ENCODE peak calls at places on chromosomes 13 and 19, in four cellular contexts. One of them, this sample, is unnamed.
A peak's percentile ranks its signal among the peaks of the same experiment; 100 is the strongest.

GRCh38 chr19:3114811-3115210 is 20.6 kb downstream of the GNA11 start:
- DNase-seq in Calu3: no peak
- DNase-seq in AG04449: no peak
- DNase-seq in kidney epithelial cell: no peak
- DNase-seq in this sample: no peak

GRCh38 chr13:48142437-48142836 is 47.5 kb upstream of the MED4 start:
- DNase-seq in AG04449: no peak
- DNase-seq in Calu3: no peak
- DNase-seq in kidney epithelial cell: no peak
- DNase-seq in this sample: no peak

GRCh38 chr13:50126378-50127016 is 111.3 kb downstream of the KCNRG start:
- DNase-seq in AG04449: no peak
- DNase-seq in kidney epithelial cell: no peak
- DNase-seq in Calu3: no peak
- DNase-seq in this sample: no peak

GRCh38 chr13:37074703-37075102 is 15.2 kb upstream of the SUPT20H start:
- DNase-seq in AG04449: no peak
- DNase-seq in kidney epithelial cell: peak; percentile 7
- DNase-seq in Calu3: no peak
- DNase-seq in this sample: peak; percentile 41

GRCh38 chr13:40406405-40407138 is 259.9 kb downstream of the FOXO1 start:
- DNase-seq in Calu3: no peak
- DNase-seq in kidney epithelial cell: no peak
- DNase-seq in AG04449: peak; percentile 46
- DNase-seq in this sample: peak; percentile 86

GRCh38 chr13:26529441-26529840 is 28.0 kb upstream of the WASF3 start:
- DNase-seq in kidney epithelial cell: peak; percentile 23
- DNase-seq in Calu3: peak; percentile 32
- DNase-seq in AG04449: peak; percentile 1
- DNase-seq in this sample: peak; percentile 41

GRCh38 chr13:26048745-26049144 is 3.1 kb downstream of the SHISA2 start:
- DNase-seq in kidney epithelial cell: no peak
- DNase-seq in Calu3: no peak
- DNase-seq in AG04449: no peak
- DNase-seq in this sample: no peak

GRCh38 chr19:47429140-47429793 is 9.9 kb upstream of the MEIS3 start:
- DNase-seq in AG04449: no peak
- DNase-seq in Calu3: no peak
- DNase-seq in kidney epithelial cell: no peak
- DNase-seq in this sample: no peak

GRCh38 chr19:7645159-7645558 is 8.2 kb downstream of the STXBP2 start:
- DNase-seq in kidney epithelial cell: no peak
- DNase-seq in AG04449: no peak
- DNase-seq in Calu3: no peak
- DNase-seq in this sample: no peak

GRCh38 chr13:49308104-49308875 is 60.6 kb downstream of the CDADC1 start:
- DNase-seq in kidney epithelial cell: no peak
- DNase-seq in AG04449: no peak
- DNase-seq in Calu3: no peak
- DNase-seq in this sample: no peak

GRCh38 chr13:32314271-32314967 is 744 bp downstream of the ZAR1L start:
- DNase-seq in AG04449: no peak
- DNase-seq in kidney epithelial cell: no peak
- DNase-seq in Calu3: no peak
- DNase-seq in this sample: no peak

GRCh38 chr13:73216381-73216831 is 157.6 kb downstream of the KLF5 start:
- DNase-seq in Calu3: no peak
- DNase-seq in kidney epithelial cell: no peak
- DNase-seq in AG04449: peak; percentile 86
- DNase-seq in this sample: no peak

GRCh38 chr19:6613711-6614110 is 22.8 kb upstream of the CD70 start:
- DNase-seq in AG04449: no peak
- DNase-seq in kidney epithelial cell: no peak
- DNase-seq in Calu3: no peak
- DNase-seq in this sample: no peak

GRCh38 chr19:42140125-42140754 is 8.0 kb upstream of the POU2F2 start:
- DNase-seq in kidney epithelial cell: peak; percentile 25
- DNase-seq in AG04449: no peak
- DNase-seq in Calu3: no peak
- DNase-seq in this sample: peak; percentile 45

GRCh38 chr13:78176880-78177279 is 258.2 kb upstream of the EDNRB start:
- DNase-seq in kidney epithelial cell: no peak
- DNase-seq in AG04449: no peak
- DNase-seq in Calu3: no peak
- DNase-seq in this sample: no peak

GRCh38 chr19:10289836-10290438 is at the start of gene ICAM5:
- DNase-seq in Calu3: no peak
- DNase-seq in kidney epithelial cell: no peak
- DNase-seq in AG04449: no peak
- DNase-seq in this sample: peak; percentile 49

GRCh38 chr13:67204731-67205130 is 25.4 kb downstream of the PCDH9 start:
- DNase-seq in kidney epithelial cell: no peak
- DNase-seq in Calu3: no peak
- DNase-seq in AG04449: no peak
- DNase-seq in this sample: no peak

GRCh38 chr13:51266642-51267041 is 44.4 kb downstream of the FAM124A start:
- DNase-seq in Calu3: no peak
- DNase-seq in kidney epithelial cell: no peak
- DNase-seq in AG04449: no peak
- DNase-seq in this sample: no peak

GRCh38 chr13:114047358-114047881 is 73.5 kb upstream of the C13orf46 start:
- DNase-seq in AG04449: no peak
- DNase-seq in Calu3: no peak
- DNase-seq in kidney epithelial cell: peak; percentile 70
- DNase-seq in this sample: no peak

GRCh38 chr19:49132974-49133609 is 13.7 kb downstream of the PPFIA3 start:
- DNase-seq in kidney epithelial cell: no peak
- DNase-seq in Calu3: no peak
- DNase-seq in AG04449: no peak
- DNase-seq in this sample: no peak

GRCh38 chr19:22144394-22144793 is 52.4 kb downstream of the ZNF676 start:
- DNase-seq in kidney epithelial cell: no peak
- DNase-seq in AG04449: no peak
- DNase-seq in Calu3: no peak
- DNase-seq in this sample: no peak

GRCh38 chr19:36183455-36183741 is 31.1 kb downstream of the ZNF565 start:
- DNase-seq in Calu3: no peak
- DNase-seq in kidney epithelial cell: no peak
- DNase-seq in AG04449: no peak
- DNase-seq in this sample: no peak

GRCh38 chr19:33660426-33661160 is 38.8 kb downstream of the CHST8 start:
- DNase-seq in kidney epithelial cell: no peak
- DNase-seq in AG04449: no peak
- DNase-seq in Calu3: no peak
- DNase-seq in this sample: no peak

GRCh38 chr19:2246014-2246620 is 3.0 kb upstream of the AMH start:
- DNase-seq in AG04449: no peak
- DNase-seq in Calu3: no peak
- DNase-seq in kidney epithelial cell: no peak
- DNase-seq in this sample: no peak

GRCh38 chr19:52991484-52991883 is 22.2 kb upstream of the ERVV-1 start:
- DNase-seq in kidney epithelial cell: no peak
- DNase-seq in AG04449: no peak
- DNase-seq in Calu3: no peak
- DNase-seq in this sample: peak; percentile 78

GRCh38 chr19:52943134-52943883 is 19.4 kb downstream of the ZNF816 start:
- DNase-seq in kidney epithelial cell: no peak
- DNase-seq in Calu3: no peak
- DNase-seq in AG04449: no peak
- DNase-seq in this sample: no peak

GRCh38 chr13:74930402-74931165 is 551.4 kb downstream of the TBC1D4 start:
- DNase-seq in Calu3: no peak
- DNase-seq in kidney epithelial cell: peak; percentile 70
- DNase-seq in AG04449: peak; percentile 29
- DNase-seq in this sample: peak; percentile 71

GRCh38 chr13:27834095-27834494 is 41.8 kb downstream of the GSX1 start:
- DNase-seq in Calu3: no peak
- DNase-seq in kidney epithelial cell: no peak
- DNase-seq in AG04449: no peak
- DNase-seq in this sample: no peak

GRCh38 chr13:100787899-100788298 is 113.3 kb upstream of the TMTC4 start:
- DNase-seq in kidney epithelial cell: no peak
- DNase-seq in Calu3: no peak
- DNase-seq in AG04449: no peak
- DNase-seq in this sample: no peak

DNA sequence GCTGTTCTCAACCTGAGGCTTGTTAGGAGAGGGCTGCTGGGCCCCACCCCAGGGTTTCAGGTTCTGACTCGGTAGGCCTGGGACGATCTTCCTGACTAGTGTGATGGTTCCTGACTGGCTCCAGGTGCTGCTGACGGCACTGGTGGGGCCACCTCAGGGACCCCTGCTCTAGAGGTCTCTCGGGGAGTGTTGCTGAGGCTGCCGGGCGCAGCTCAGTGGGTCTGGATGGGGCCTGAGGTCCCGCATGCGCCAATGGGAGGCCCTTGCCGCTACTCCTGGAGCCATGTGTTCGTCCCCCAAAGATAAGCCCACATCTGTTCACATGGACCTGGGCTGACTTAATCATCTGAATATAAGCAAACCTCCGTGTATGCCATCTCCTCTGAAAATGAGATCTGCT is 133.0 kb downstream of the ATP11A start:
- DNase-seq in AG04449: no peak
- DNase-seq in Calu3: no peak
- DNase-seq in kidney epithelial cell: no peak
- DNase-seq in this sample: no peak
- TF ChIP-seq CTCF in AG04449: no peak
- TF ChIP-seq CTCF in Calu3: no peak
- TF ChIP-seq CTCF in kidney epithelial cell: no peak
- TF ChIP-seq CTCF in this sample: no peak

GRCh38 chr13:19959831-19960672 is 1.5 kb downstream of the ZMYM2 start:
- DNase-seq in kidney epithelial cell: peak; percentile 77
- DNase-seq in Calu3: peak; percentile 76
- DNase-seq in AG04449: peak; percentile 49
- DNase-seq in this sample: peak; percentile 91

GRCh38 chr13:19958119-19959111 is at the start of gene ZMYM2:
- DNase-seq in Calu3: peak; percentile 97
- DNase-seq in AG04449: peak; percentile 84
- DNase-seq in kidney epithelial cell: peak; percentile 63
- DNase-seq in this sample: peak; percentile 95

GRCh38 chr13:19957320-19958118 is 1.0 kb upstream of the ZMYM2 start:
- DNase-seq in Calu3: peak; percentile 59
- DNase-seq in AG04449: no peak
- DNase-seq in kidney epithelial cell: peak; percentile 14
- DNase-seq in this sample: peak; percentile 16

GRCh38 chr13:19960673-19961015 is 2.1 kb downstream of the ZMYM2 start:
- DNase-seq in AG04449: no peak
- DNase-seq in kidney epithelial cell: no peak
- DNase-seq in Calu3: no peak
- DNase-seq in this sample: no peak

DNA sequence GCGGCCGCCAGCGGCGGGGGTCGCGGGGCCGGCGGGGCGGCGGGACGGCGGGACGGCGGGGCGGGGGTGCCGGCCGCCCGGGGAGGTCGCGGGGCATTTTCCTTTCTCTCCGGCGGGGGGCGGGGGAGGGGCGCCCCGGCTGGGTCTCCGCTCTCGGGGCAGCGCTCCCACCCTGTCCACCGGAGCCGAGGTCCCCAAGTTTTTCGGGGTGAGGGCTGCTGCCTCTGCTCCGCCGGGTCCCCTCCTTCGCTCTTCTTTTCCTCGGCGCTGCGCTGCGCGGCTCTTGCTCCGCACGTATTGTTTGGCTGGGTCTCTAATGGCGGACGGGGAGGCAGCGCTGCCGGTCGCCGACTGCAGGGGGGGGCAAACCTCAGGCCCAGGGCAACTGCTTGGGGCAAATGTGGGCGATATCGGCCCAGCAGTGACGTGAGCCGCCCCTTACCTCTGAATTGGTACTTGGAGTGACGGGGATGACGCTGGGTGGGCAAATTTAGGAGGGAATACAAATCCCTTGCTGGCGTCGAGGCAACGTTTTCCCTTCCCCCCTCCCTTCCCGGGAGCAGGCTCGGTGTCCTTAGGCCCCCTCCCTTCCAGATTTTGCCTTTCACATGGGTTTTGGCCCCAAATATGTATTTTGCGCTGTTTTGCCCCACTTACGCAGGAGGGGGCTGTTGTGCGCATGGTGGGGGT is 759 bp downstream of the ZMYM2 start:
- DNase-seq in Calu3: peak; percentile 50
- DNase-seq in kidney epithelial cell: no peak
- DNase-seq in AG04449: no peak
- DNase-seq in this sample: peak; percentile 24
- TF ChIP-seq CTCF in Calu3: peak; percentile 9
- TF ChIP-seq CTCF in kidney epithelial cell: peak; percentile 24
- TF ChIP-seq CTCF in AG04449: peak; percentile 24
- TF ChIP-seq CTCF in this sample: no peak

GRCh38 chr13:106633321-106633720 is 65.4 kb upstream of the ARGLU1 start:
- DNase-seq in Calu3: no peak
- DNase-seq in AG04449: no peak
- DNase-seq in kidney epithelial cell: no peak
- DNase-seq in this sample: no peak
- TF ChIP-seq CTCF in Calu3: no peak
- TF ChIP-seq CTCF in AG04449: no peak
- TF ChIP-seq CTCF in kidney epithelial cell: no peak
- TF ChIP-seq CTCF in this sample: no peak

GRCh38 chr13:22740264-22740663 is 440.5 kb upstream of the SGCG start:
- DNase-seq in Calu3: no peak
- DNase-seq in kidney epithelial cell: no peak
- DNase-seq in AG04449: no peak
- DNase-seq in this sample: no peak
- TF ChIP-seq CTCF in Calu3: no peak
- TF ChIP-seq CTCF in kidney epithelial cell: peak; percentile 35
- TF ChIP-seq CTCF in AG04449: no peak
- TF ChIP-seq CTCF in this sample: no peak

DNA sequence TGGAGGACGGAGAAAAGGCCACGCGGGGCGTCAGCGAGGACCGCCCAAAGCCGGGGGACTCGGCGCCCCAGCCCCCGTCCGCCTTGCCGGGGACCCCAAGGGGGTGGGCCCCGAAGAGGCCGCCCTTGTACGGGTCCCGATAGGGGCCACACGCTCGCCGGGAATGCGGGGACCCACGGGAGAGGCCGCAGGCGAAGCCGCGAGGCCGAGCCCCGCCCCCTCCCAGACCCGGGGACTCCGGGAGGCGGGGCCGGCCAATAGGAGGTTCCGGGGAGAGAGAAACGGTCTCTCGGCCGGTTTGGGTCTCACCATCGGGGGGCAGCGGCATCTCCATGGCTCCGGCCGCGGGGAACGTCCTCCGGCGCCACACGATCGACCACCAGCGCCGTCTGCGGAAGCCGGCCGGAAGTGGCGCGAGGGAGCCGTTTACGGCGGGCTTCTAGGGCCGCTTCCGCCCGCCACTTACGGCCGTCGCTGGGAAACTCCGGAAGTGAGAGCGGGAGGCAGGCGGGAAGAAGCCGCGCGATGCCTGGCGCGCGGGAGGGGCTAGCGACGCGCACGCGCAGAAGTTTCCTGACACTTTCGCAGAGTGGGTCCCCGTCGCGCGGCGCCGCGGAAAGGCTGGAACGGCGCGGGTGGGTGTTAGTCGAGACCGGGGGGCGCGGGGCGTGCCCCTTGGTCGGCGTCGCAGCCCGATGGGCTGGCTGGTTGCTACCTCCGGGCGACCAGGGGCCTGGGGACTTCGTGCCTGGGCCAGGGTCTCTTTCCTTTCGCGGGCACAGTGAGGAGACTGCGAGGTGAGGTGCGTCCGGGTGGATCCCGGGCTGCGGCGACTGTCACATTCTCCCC is at the start of gene CHERP:
- DNase-seq in Calu3: peak; percentile 88
- DNase-seq in AG04449: peak; percentile 46
- DNase-seq in kidney epithelial cell: peak; percentile 58
- DNase-seq in this sample: peak; percentile 89
- TF ChIP-seq CTCF in Calu3: no peak
- TF ChIP-seq CTCF in AG04449: no peak
- TF ChIP-seq CTCF in kidney epithelial cell: no peak
- TF ChIP-seq CTCF in this sample: no peak